ENCODE peak calls at places on chromosomes 5 and 9, in seven cellular contexts. P, G, Z, D, N, T and C are unnamed samples.

GRCh38 chr9:116792271-116792670 is 105.2 kb downstream of the TRIM32 start:
- DNase-seq in Z (no peak), D (no peak), P (no peak), G (no peak), T (no peak), N (no peak), C (no peak)

GRCh38 chr5:1788828-1789227 is 10.8 kb downstream of the MRPL36 start:
- DNase-seq in Z (no peak), G (no peak), P (no peak), N (no peak), T (no peak), D (no peak), C (no peak)

GRCh38 chr5:52693279-52693678 is 94.4 kb upstream of the ITGA1 start:
- DNase-seq in D (no peak), Z (peak), N (peak), T (peak), G (peak), P (peak), C (peak)

GRCh38 chr5:177510567-177511053 is 984 bp upstream of the DOK3 start:
- DNase-seq in P (no peak), Z (no peak), G (no peak), D (no peak), N (no peak), T (no peak), C (no peak)

GRCh38 chr9:106930477-106930876 is 67.5 kb downstream of the ZNF462 start:
- DNase-seq in Z (no peak), D (no peak), P (no peak), T (no peak), N (no peak), G (no peak), C (no peak)

GRCh38 chr5:157511656-157512644 is 51.9 kb downstream of the NIPAL4 start:
- DNase-seq in D (no peak), Z (no peak), N (peak), G (peak), P (peak), T (peak), C (peak)

GRCh38 chr5:171701138-171701537 is 84.5 kb upstream of the SMIM23 start:
- DNase-seq in Z (no peak), G (peak), T (no peak), D (no peak), P (peak), N (no peak), C (no peak)

GRCh38 chr9:69198526-69199250 is 24.6 kb downstream of the TJP2 start:
- DNase-seq in T (peak), G (no peak), N (no peak), P (no peak), D (no peak), Z (no peak), C (no peak)

GRCh38 chr5:175572922-175573321 is 84.9 kb upstream of the HRH2 start:
- DNase-seq in N (peak), D (no peak), Z (no peak), P (peak), T (no peak), G (peak), C (peak)

GRCh38 chr5:176497852-176498251 is 39.4 kb downstream of the RNF44 start:
- DNase-seq in N (no peak), Z (no peak), P (no peak), T (peak), D (no peak), G (no peak), C (peak)

DNA sequence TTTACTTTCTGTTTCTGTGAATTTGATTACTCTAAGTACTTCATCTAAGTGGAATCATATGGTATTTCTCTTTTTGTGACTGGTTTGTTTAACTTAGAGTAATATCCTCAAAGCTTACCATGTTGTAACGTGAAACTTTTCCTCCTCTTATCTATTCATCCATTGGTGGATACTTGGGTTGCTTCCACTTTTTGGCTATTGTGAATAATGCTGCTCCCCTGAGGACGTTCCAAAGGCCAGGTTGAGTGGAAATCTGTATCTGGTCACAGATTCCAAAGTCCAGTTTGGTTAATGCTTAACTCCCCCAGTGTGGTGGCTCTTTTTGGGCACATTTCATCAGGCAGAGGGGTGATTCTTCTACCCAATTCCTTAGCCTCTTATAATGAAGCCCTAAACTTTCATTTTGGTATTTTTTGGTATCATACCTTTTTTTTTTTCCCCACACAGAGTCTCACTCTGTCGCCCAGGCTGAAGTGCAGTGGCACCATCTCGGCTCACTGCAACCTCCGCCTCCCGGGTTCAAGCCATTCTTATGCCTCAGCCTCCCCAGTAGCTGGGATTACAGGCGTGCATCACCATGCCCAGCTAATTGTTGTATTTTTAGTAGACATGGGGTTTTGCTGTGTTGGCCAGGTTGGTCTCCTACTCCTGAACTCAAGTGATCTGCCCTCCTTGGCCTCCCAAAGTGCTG is 65.4 kb downstream of the CMYA5 start:
- DNase-seq in Z (no peak), T (no peak), N (no peak), G (no peak), D (no peak), P (no peak), C (no peak)
- TF ChIP-seq CTCF in Z (no peak), T (no peak), N (no peak), G (no peak), D (no peak), P (no peak), C (no peak)

GRCh38 chr5:105554613-105555169 is 1992.1 kb upstream of the NUDT12 start:
- DNase-seq in Z (no peak), D (no peak), G (no peak), T (peak), N (no peak), P (no peak), C (no peak)
- TF ChIP-seq CTCF in Z (no peak), D (no peak), G (no peak), T (no peak), N (no peak), P (no peak), C (no peak)

DNA sequence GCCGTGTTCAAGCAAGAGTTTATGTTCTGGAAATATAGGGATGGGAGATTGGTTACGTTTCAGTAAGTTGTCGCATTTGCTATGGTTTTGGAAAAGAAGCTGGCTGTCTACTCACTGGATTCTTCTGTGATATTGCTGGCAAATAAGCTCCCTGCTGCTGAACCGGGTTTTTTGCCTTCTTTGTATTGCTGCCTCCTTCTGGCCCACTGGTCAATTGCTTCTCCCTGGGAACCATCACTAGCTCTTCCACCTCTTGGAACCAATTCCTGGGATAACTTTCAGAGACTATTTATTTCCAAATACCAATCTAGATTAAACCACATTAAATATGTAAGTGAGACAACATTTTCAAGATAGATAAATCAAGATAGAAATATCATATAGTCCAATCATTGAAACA is 43.0 kb downstream of the NUDT12 start:
- DNase-seq in D (no peak), T (peak), P (no peak), N (peak), G (no peak), Z (no peak), C (peak)
- TF ChIP-seq CTCF in D (peak), T (peak), P (no peak), N (no peak), G (no peak), Z (no peak), C (peak)

GRCh38 chr5:126383246-126383645 is 40.0 kb upstream of the GRAMD2B start:
- DNase-seq in N (no peak), T (peak), D (no peak), P (no peak), Z (no peak), G (no peak), C (peak)
- TF ChIP-seq CTCF in N (no peak), T (no peak), D (no peak), P (no peak), Z (no peak), G (no peak), C (no peak)

DNA sequence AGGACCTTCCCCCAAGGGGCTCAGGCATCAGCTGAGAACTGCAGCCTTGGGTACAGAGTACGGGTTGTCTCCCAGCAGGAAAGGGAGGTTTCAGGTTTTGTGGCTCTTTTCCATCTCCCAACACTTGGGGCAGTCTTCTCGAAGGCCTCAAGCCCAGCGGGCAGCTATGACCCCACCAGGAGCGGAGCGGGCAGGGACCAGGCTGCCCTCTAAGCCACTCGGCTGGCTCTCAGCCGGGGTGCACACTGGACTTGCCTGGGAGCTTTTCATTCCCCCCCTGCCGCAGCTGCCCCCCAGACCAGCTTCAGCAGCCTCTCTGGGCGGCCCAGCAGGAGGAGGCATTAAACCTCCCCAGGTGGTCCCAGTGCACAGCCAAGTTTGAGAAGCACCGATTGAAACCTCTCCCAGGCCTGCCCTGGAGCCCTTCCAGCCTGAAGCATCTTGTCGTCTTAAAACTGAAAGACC is 20.8 kb downstream of the NTNG2 start:
- DNase-seq in Z (no peak), G (no peak), P (no peak), D (no peak), N (peak), T (no peak), C (no peak)
- TF ChIP-seq CTCF in Z (no peak), G (no peak), P (no peak), D (no peak), N (no peak), T (no peak), C (peak)

DNA sequence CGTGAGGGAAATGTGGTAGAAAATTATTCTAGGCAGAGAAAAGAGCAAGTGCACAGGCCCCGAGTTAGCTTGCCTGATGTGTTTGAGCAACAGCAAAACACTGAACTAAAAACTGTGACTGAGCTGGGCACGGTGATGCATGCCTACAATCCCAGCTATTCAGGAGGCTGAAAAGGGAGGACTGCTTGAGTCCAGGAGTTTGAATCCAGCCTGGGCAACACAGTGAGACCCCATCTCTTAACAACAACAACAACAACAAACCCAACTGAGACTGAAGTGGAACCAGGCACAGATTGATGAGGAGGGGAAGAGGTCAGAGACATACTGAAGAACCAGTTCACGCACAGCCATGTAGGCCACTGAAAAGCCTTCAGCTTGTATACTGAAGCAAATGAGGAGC is 42.5 kb downstream of the SCAI start:
- DNase-seq in Z (no peak), N (no peak), G (no peak), D (no peak), P (no peak), T (no peak), C (no peak)
- TF ChIP-seq CTCF in Z (no peak), N (no peak), G (no peak), D (no peak), P (no peak), T (no peak), C (no peak)

DNA sequence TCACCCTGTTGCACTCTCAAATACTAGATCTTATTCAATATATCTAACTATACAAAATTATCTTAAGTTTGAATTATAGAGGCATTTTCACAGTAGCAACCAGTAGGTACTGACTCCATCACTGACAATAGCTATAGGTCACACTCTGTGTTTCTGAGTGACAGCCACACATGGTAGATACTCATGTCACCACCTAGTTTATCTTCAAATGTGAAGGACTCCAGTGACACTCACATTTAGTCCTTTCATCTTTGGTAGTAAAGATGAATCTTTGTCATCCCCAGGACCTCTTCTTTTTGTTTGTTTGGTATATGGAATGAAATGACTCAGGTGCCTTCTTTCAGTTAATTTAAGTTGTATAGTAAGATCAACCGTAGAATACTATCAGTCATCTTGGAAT is 102.5 kb upstream of the DHFR start:
- DNase-seq in T (no peak), P (no peak), N (no peak), D (no peak), G (no peak), Z (no peak), C (no peak)
- TF ChIP-seq CTCF in T (no peak), P (no peak), N (no peak), D (no peak), G (no peak), Z (no peak), C (no peak)

GRCh38 chr5:106699198-106699597 is 971.5 kb downstream of the EFNA5 start:
- DNase-seq in N (no peak), P (no peak), T (no peak), G (no peak), D (no peak), Z (no peak), C (no peak)
- TF ChIP-seq CTCF in N (no peak), P (no peak), T (no peak), G (no peak), D (peak), Z (no peak), C (no peak)

DNA sequence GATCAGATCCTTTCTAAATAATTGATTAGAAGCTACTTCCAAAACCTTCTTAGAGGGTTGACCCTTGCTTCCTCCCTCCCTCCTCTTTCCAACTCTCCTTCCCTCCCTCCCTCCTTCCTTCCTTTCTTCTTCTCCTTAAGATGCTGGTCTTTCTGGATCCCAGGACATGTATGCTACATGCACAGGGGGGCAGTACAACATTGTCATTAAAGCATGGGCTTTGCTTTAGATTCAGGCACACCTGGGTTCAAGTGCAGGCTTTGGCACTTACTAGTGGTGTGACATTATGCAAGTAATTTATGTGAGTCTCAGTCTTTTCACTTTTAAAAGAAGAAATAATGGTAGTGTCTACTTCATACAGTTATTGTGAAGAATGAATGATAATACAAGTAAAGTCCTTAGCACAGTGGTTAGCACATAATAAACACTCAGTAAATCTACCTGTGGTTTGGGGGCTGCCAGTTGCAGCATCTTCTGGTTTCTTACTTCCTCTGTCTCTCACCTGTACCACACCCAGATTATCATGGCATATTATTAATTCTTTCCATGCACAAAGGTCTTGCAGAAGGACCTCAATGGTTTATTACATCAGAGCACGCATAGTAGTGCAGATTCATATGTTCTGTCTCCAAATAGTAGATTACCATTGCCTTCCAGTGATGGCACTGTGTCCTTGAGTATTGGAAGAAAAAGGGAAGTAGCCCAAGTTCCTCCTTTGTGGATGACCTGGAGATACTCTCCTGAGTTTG is 154.1 kb downstream of the ARHGAP26 start:
- DNase-seq in T (peak), G (no peak), Z (peak), P (no peak), D (no peak), N (peak), C (no peak)
- TF ChIP-seq CTCF in T (peak), G (no peak), Z (no peak), P (no peak), D (peak), N (peak), C (peak)

GRCh38 chr5:111834926-111835599 is 78.1 kb upstream of the NREP start:
- DNase-seq in Z (no peak), P (no peak), N (no peak), G (no peak), T (peak), D (no peak), C (no peak)
- TF ChIP-seq CTCF in Z (no peak), P (no peak), N (no peak), G (no peak), T (no peak), D (no peak), C (peak)